ENCODE peak calls at places on chromosomes 11 and 22, in six cellular contexts. J, V, G, U, L and T are unnamed samples. For H3K36me3 and H3K27me3, the result is how much of the 10 kb centered on the place peaks cover.

GRCh38 chr11:76551400-76551799 is 106.6 kb downstream of the EMSY start:
- DNase-seq in L (no peak), V (no peak), J (no peak), G (peak), U (no peak), T (no peak)

GRCh38 chr11:95768521-95768920 is 21.1 kb downstream of the FAM76B start:
- DNase-seq in V (no peak), L (no peak), J (no peak), U (no peak), G (peak), T (no peak)

GRCh38 chr22:25726241-25726640 is 15.7 kb upstream of the MYO18B start:
- DNase-seq in G (no peak), U (peak), J (no peak), V (no peak), L (no peak), T (no peak)

GRCh38 chr22:21949569-21949918 is 3.1 kb downstream of the PPM1F start:
- DNase-seq in U (no peak), L (no peak), V (no peak), G (no peak), J (no peak), T (no peak)

GRCh38 chr22:42639541-42640241 is 710 bp downstream of the ATP5MGL start:
- DNase-seq in V (no peak), G (no peak), U (no peak), J (peak), L (no peak), T (no peak)

GRCh38 chr22:18962308-18962635 is 26.2 kb upstream of the PRODH start:
- DNase-seq in L (peak), V (no peak), U (no peak), G (no peak), J (no peak), T (no peak)

GRCh38 chr11:128865490-128865889 is 1.6 kb downstream of the KCNJ1 start:
- DNase-seq in L (no peak), G (peak), J (no peak), U (no peak), V (no peak), T (no peak)

GRCh38 chr11:57786436-57786835 is 24.8 kb downstream of the CTNND1 start:
- DNase-seq in J (peak), U (no peak), G (no peak), V (no peak), L (no peak), T (no peak)

GRCh38 chr11:69375316-69376154 is 81.6 kb downstream of the MYEOV start:
- DNase-seq in L (peak), G (no peak), U (no peak), J (no peak), V (peak), T (no peak)

GRCh38 chr22:50340157-50340879 is 2.8 kb upstream of the PPP6R2 start:
- DNase-seq in V (no peak), L (no peak), U (peak), J (peak), G (no peak), T (peak)

GRCh38 chr22:30308518-30309230 is 18.1 kb downstream of the TBC1D10A start:
- DNase-seq in U (no peak), J (peak), L (no peak), G (no peak), V (no peak), T (peak)

GRCh38 chr11:5992604-5993251 is 5.9 kb upstream of the OR52L1 start:
- DNase-seq in G (peak), U (peak), J (no peak), V (no peak), L (no peak), T (no peak)

GRCh38 chr11:102391549-102392237 is 44.7 kb downstream of the BIRC2 start:
- DNase-seq in V (no peak), L (no peak), U (no peak), J (no peak), G (no peak), T (no peak)

GRCh38 chr11:113114452-113115027 is 153.3 kb downstream of the NCAM1 start:
- DNase-seq in G (peak), U (peak), J (peak), V (peak), L (peak), T (peak)

GRCh38 chr11:27710536-27710935 is 10.3 kb upstream of the BDNF start:
- DNase-seq in G (peak), U (no peak), J (no peak), V (no peak), L (no peak), T (no peak)
- H3K36me3 ChIP-seq in G (under half), U (under half), J (under half), V (under half), L (under half), T (under half)

GRCh38 chr11:31109446-31109845 is 260.1 kb downstream of the DCDC1 start:
- DNase-seq in U (no peak), J (no peak), V (no peak), G (no peak), L (no peak), T (no peak)
- H3K4me3 ChIP-seq in U (no peak), J (no peak), V (no peak), G (no peak), L (no peak), T (no peak)

DNA sequence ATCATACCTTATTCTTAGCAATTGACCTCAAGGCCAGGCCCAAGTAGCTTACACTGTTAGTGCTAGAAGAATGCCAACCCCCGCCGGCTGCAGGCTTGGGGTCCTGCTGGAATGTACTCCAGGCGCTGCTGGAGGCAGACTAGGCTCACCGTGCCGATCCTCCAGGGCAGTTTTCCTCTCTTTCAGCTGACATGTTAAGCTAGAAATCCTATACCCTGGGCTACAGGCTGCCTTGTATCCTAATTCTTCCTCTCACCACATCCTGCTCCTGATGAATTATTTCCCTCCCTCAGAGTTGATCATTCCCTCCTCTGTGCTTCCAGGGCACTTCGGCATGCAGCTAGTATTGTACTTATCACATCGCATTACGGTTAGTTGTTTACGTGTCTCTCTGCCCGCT is 3.4 kb downstream of the SPTBN2 start:
- DNase-seq in V (peak), U (no peak), G (no peak), J (peak), L (no peak), T (no peak)
- H3K27me3 ChIP-seq in V (under half), U (under half), G (under half), J (under half), L (under half), T (under half)

GRCh38 chr22:31436132-31436531 is 36.7 kb downstream of the DRG1 start:
- DNase-seq in G (peak), L (no peak), U (no peak), J (no peak), V (no peak), T (no peak)
- H3K36me3 ChIP-seq in G (half or more), L (half or more), U (under half), J (half or more), V (under half), T (half or more)

GRCh38 chr11:78314753-78315152 is 102.9 kb downstream of the GAB2 start:
- DNase-seq in V (no peak), J (no peak), L (no peak), U (no peak), G (no peak), T (no peak)

GRCh38 chr11:78313898-78314297 is 103.7 kb downstream of the GAB2 start:
- DNase-seq in G (no peak), V (no peak), J (no peak), L (no peak), U (no peak), T (no peak)

GRCh38 chr11:78310500-78310909 is 107.1 kb downstream of the GAB2 start:
- DNase-seq in V (no peak), L (peak), G (no peak), J (peak), U (peak), T (no peak)

GRCh38 chr11:78313181-78313788 is 104.3 kb downstream of the GAB2 start:
- DNase-seq in V (no peak), J (peak), U (no peak), L (no peak), G (peak), T (peak)

DNA sequence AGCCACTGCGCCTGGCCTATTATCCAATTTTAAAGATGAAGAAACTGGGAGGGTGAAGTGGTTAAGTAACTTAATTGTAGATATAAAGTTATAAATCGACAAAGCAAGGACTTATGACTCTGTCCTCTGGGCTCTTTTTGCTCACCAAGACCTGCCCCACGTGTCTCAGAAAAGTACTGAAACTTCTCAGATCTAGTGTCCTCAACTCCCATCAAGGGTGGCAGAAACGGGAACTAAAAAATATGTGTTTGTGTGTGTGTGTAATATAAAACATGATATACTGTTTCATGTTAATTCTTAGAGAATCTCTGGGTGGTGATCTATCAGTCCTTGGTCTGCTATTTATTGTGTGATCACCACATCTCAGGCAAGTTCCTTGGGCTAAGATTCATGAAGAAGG is 104.9 kb downstream of the GAB2 start:
- DNase-seq in L (no peak), J (no peak), G (no peak), U (no peak), V (no peak), T (no peak)
- H3K4me3 ChIP-seq in L (no peak), J (no peak), G (no peak), U (no peak), V (no peak), T (no peak)